ENCODE peak calls at places on chromosome 21, in five cellular contexts. K is pancreas, O is BE2C, N is sigmoid colon, M is endothelial cell. Y is an unnamed sample.

GRCh38 chr21:9839011-9839661 is 682.2 kb upstream of the TPTE start:
- DNase-seq in K (peak), O (no peak), N (peak), M (no peak), Y (no peak)

GRCh38 chr21:30152792-30153191 is 13.8 kb downstream of the CLDN17 start:
- DNase-seq in K (no peak), O (no peak), N (no peak), M (no peak), Y (no peak)

GRCh38 chr21:26096972-26097371 is 73.6 kb downstream of the APP start:
- DNase-seq in K (no peak), O (peak), N (no peak), M (no peak), Y (no peak)

GRCh38 chr21:14383596-14384210 is 757 bp upstream of the HSPA13 start:
- DNase-seq in K (no peak), O (no peak), N (no peak), M (no peak), Y (no peak)

GRCh38 chr21:44962481-44962966 is 22.7 kb downstream of the SLX9 start:
- DNase-seq in K (no peak), O (no peak), N (no peak), M (no peak), Y (no peak)

GRCh38 chr21:31351438-31351837 is 7.4 kb upstream of the TIAM1 start:
- DNase-seq in K (no peak), O (peak), N (no peak), M (no peak), Y (no peak)

GRCh38 chr21:23578027-23578426 is 2029.3 kb downstream of the MRPL39 start:
- DNase-seq in K (no peak), O (no peak), N (no peak), M (no peak), Y (no peak)

GRCh38 chr21:27561116-27561515 is 594.2 kb upstream of the ADAMTS5 start:
- DNase-seq in K (no peak), O (no peak), N (no peak), M (no peak), Y (no peak)

GRCh38 chr21:43824883-43825609 is 35.7 kb downstream of the RRP1 start:
- DNase-seq in K (peak), O (no peak), N (peak), M (no peak), Y (no peak)

GRCh38 chr21:37421306-37421705 is 54.7 kb downstream of the DYRK1A start:
- DNase-seq in K (no peak), O (no peak), N (no peak), M (no peak), Y (no peak)

GRCh38 chr21:18529253-18529652 is 125.7 kb upstream of the TMPRSS15 start:
- DNase-seq in K (no peak), O (peak), N (no peak), M (no peak), Y (no peak)

GRCh38 chr21:44729336-44730027 is 18.1 kb upstream of the TSPEAR start:
- DNase-seq in K (peak), O (no peak), N (no peak), M (no peak), Y (no peak)

GRCh38 chr21:36554411-36555157 is 74.7 kb upstream of the CLDN14 start:
- DNase-seq in K (no peak), O (no peak), N (no peak), M (no peak), Y (no peak)

GRCh38 chr21:27189870-27190269 is 223.0 kb upstream of the ADAMTS5 start:
- DNase-seq in K (no peak), O (no peak), N (no peak), M (no peak), Y (no peak)

GRCh38 chr21:15301014-15301413 is 236.2 kb upstream of the NRIP1 start:
- DNase-seq in K (no peak), O (no peak), N (no peak), M (no peak), Y (no peak)

GRCh38 chr21:37435120-37435519 is 68.5 kb downstream of the DYRK1A start:
- DNase-seq in K (no peak), O (peak), N (peak), M (peak), Y (peak)

GRCh38 chr21:37358392-37358791 is 8.2 kb upstream of the DYRK1A start:
- DNase-seq in K (no peak), O (no peak), N (no peak), M (peak), Y (no peak)

GRCh38 chr21:15015622-15016471 is 49.0 kb downstream of the NRIP1 start:
- DNase-seq in K (no peak), O (no peak), N (no peak), M (no peak), Y (no peak)

GRCh38 chr21:44881586-44881939 is 8.1 kb upstream of the PTTG1IP start:
- DNase-seq in K (peak), O (no peak), N (peak), M (no peak), Y (no peak)

GRCh38 chr21:36791150-36791549 is 92.2 kb downstream of the SIM2 start:
- DNase-seq in K (no peak), O (no peak), N (no peak), M (no peak), Y (no peak)

GRCh38 chr21:25938673-25939395 is 204.1 kb downstream of the GABPA start:
- DNase-seq in K (no peak), O (peak), N (no peak), M (no peak), Y (no peak)

GRCh38 chr21:19566975-19567374 is 1163.4 kb upstream of the TMPRSS15 start:
- DNase-seq in K (no peak), O (no peak), N (no peak), M (no peak), Y (no peak)

GRCh38 chr21:26032263-26032662 is 138.3 kb downstream of the APP start:
- DNase-seq in K (no peak), O (no peak), N (no peak), M (no peak), Y (no peak)

GRCh38 chr21:15333943-15334342 is 269.1 kb upstream of the NRIP1 start:
- DNase-seq in K (no peak), O (no peak), N (no peak), M (no peak), Y (no peak)

GRCh38 chr21:44407493-44407892 is 47.8 kb upstream of the LRRC3 start:
- DNase-seq in K (no peak), O (no peak), N (no peak), M (no peak), Y (no peak)

GRCh38 chr21:22575165-22575584 is 1577.0 kb downstream of the NCAM2 start:
- DNase-seq in K (no peak), O (peak), N (no peak), M (peak), Y (no peak)
- TF ChIP-seq CTCF in K (no peak), O (peak), N (no peak), M (peak), Y (peak)

GRCh38 chr21:16993416-16994044 is 519.3 kb upstream of the CXADR start:
- DNase-seq in K (no peak), O (peak), N (no peak), M (no peak), Y (no peak)

GRCh38 chr21:16992448-16992847 is 520.4 kb upstream of the CXADR start:
- DNase-seq in K (no peak), O (no peak), N (no peak), M (no peak), Y (no peak)
- TF ChIP-seq CTCF in K (no peak), O (peak), N (no peak), M (no peak), Y (no peak)

GRCh38 chr21:34362136-34362444 is 1.7 kb upstream of the KCNE2 start:
- DNase-seq in K (no peak), O (no peak), N (no peak), M (no peak), Y (no peak)
- TF ChIP-seq CTCF in K (no peak), O (no peak), N (no peak), M (peak), Y (no peak)

GRCh38 chr21:46324390-46325072 is 575 bp downstream of the PCNT start:
- DNase-seq in K (peak), O (peak), N (peak), M (peak), Y (peak)

GRCh38 chr21:46325073-46325912 is 1.3 kb downstream of the PCNT start:
- DNase-seq in K (peak), O (peak), N (peak), M (peak), Y (no peak)

GRCh38 chr21:46327711-46328110 is 3.8 kb downstream of the PCNT start:
- DNase-seq in K (no peak), O (no peak), N (no peak), M (no peak), Y (no peak)

GRCh38 chr21:46328151-46328550 is 4.2 kb downstream of the PCNT start:
- DNase-seq in K (no peak), O (no peak), N (no peak), M (no peak), Y (no peak)

GRCh38 chr21:46326110-46326703 is 2.3 kb downstream of the PCNT start:
- DNase-seq in K (no peak), O (no peak), N (no peak), M (no peak), Y (no peak)
- TF ChIP-seq CTCF in K (no peak), O (no peak), N (no peak), M (no peak), Y (peak)

GRCh38 chr21:41883582-41883981 is 4.4 kb upstream of the PRDM15 start:
- DNase-seq in K (no peak), O (no peak), N (no peak), M (no peak), Y (no peak)
- TF ChIP-seq CTCF in K (no peak), O (no peak), N (no peak), M (no peak), Y (no peak)

GRCh38 chr21:39064325-39065012 is 118.8 kb downstream of the PSMG1 start:
- DNase-seq in K (no peak), O (no peak), N (no peak), M (no peak), Y (no peak)
- TF ChIP-seq CTCF in K (no peak), O (no peak), N (no peak), M (no peak), Y (no peak)

DNA sequence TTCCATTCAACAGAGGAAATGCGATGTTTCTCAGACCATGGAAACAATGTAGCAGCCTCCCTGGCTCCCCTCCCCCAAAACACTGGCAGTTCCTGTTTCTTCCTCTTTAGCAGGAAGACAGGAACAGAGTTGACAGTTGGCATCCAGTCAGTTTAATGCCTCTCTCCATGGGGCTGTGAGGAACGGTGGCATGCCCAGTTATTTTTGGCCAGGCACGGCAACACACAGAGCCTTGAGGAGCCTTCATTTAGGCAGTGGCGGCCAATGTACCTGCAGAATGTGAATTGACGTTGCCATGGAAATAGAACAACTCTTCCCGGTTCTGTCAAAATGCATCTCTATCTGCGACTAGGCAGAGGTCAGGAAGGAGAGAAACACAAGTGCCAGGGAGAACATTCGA is 330.6 kb downstream of the DSCAM start:
- DNase-seq in K (no peak), O (no peak), N (no peak), M (peak), Y (no peak)
- TF ChIP-seq CTCF in K (no peak), O (no peak), N (no peak), M (no peak), Y (no peak)

DNA sequence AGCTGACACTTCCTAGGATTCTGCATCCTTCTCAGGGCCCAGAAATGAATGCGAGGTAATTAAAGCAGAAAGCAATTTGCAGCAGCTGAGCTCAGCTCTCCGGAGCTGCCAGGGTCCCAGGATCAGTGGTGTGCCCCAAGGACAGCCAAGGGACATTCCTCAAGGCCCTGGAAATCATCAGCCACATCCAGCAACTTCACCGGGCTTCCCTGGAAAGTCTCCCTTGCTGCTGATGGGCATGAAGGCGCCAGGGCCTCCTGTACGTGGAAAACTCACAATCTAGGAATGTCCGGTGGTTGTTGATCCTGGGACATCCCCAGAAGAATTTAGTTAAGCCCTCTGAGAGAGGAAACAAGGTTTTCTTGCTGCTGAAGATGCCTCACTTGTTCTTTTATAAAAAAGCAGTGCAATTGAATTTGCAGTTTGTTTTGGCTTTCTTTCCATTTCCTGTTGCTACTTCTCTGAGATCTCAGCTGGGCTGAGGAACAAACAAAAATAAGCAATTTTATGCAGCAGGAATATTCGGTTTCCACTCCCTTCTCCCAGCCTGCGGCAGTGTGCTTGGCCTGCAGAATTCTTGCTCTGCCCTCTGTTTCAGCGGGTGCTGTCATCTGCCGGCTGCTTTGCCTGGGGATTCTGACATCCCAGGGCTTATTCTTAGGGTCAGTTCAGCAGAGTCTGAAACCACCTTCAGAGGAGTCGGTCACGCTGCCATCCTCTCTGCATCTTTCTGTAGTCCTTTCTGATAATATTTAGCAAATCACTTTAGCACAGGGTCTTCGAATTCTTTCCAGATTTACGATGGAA is 85.9 kb downstream of the TCP10L start:
- DNase-seq in K (no peak), O (no peak), N (peak), M (no peak), Y (no peak)
- TF ChIP-seq CTCF in K (no peak), O (no peak), N (no peak), M (no peak), Y (no peak)

GRCh38 chr21:34859976-34860653 is 189.0 kb downstream of the RUNX1 start:
- DNase-seq in K (no peak), O (no peak), N (no peak), M (no peak), Y (no peak)

GRCh38 chr21:34861302-34861701 is 187.8 kb downstream of the RUNX1 start:
- DNase-seq in K (no peak), O (no peak), N (no peak), M (no peak), Y (no peak)

GRCh38 chr21:34857122-34857713 is 188.4 kb downstream of the CLIC6 start:
- DNase-seq in K (no peak), O (no peak), N (no peak), M (no peak), Y (no peak)

GRCh38 chr21:34858559-34858958 is 189.8 kb downstream of the CLIC6 start:
- DNase-seq in K (no peak), O (no peak), N (no peak), M (no peak), Y (no peak)

DNA sequence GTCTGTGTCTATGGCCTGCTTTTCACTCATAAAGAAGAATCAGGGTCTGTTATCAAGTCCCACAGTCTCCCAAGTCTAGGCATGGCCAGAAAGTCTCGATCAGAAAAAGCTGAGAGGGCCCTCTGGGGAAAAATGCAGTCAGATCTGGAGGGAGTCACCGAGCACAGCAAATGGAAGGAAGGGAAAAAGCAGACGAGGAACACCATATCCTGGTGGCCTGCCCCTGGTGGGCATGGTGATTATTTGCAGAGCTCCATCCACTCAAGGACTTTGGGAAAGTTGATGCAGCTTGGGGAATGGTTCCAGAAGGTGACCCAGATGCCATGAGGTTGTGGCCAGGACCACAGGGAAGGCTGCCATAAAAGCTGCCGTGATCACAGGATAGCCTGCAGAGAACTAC is 189.1 kb downstream of the CLIC6 start:
- DNase-seq in K (no peak), O (no peak), N (no peak), M (no peak), Y (no peak)
- TF ChIP-seq CTCF in K (no peak), O (no peak), N (no peak), M (peak), Y (no peak)